ENCODE peak calls at places on chromosomes 4 and X, in ten cellular contexts. Z is tibial artery; Y is stimulated activated CD4-positive, alpha-beta T cell treated with anti-CD3 and anti-CD28 coated beads, Interleukin-1b, Interleukin-23, amount 100 ng/mL, for 24 hours; F is endodermal cell; D is neural crest cell; K is NCI-H1436; P is activated CD4-positive, alpha-beta T cell treated with anti-CD3 and anti-CD28 coated beads, Interleukin-2, amount 50 U/mL, for 48 hours; V is lung microvascular endothelial cell; J is AG04450; M is substantia nigra. A is an unnamed sample.

GRCh38 chrX:44903107-44903506 is 30.1 kb downstream of the KDM6A start:
- DNase-seq in Z (no peak), Y (no peak), F (no peak), D (no peak), K (no peak), P (no peak), V (peak; percentile 18), J (peak; percentile 3), M (no peak), A (no peak)

GRCh38 chr4:30717208-30718020 is 2.8 kb upstream of the PCDH7 start:
- DNase-seq in Z (peak; percentile 27), Y (no peak), F (peak; percentile 87), D (peak; percentile 57), K (no peak), P (no peak), V (peak; percentile 9), J (no peak), M (peak; percentile 10), A (no peak)

GRCh38 chr4:1334579-1334895 is 12.5 kb upstream of the UVSSA start:
- DNase-seq in Z (no peak), Y (no peak), F (no peak), D (no peak), K (no peak), P (no peak), V (no peak), J (no peak), M (no peak), A (no peak)

GRCh38 chr4:56129431-56129861 is 180.7 kb downstream of the CEP135 start:
- DNase-seq in Z (no peak), Y (no peak), F (peak; percentile 87), D (no peak), K (no peak), P (peak; percentile 3), V (peak; percentile 11), J (no peak), M (no peak), A (no peak)

GRCh38 chrX:56978172-56978571 is 17.2 kb downstream of the SPIN3 start:
- DNase-seq in Z (no peak), Y (no peak), F (peak; percentile 78), D (peak; percentile 12), K (no peak), P (peak; percentile 5), V (peak; percentile 60), J (no peak), M (no peak), A (no peak)

GRCh38 chr4:158496030-158496741 is 25.5 kb upstream of the RXFP1 start:
- DNase-seq in Z (peak; percentile 20), Y (peak; percentile 3), F (peak; percentile 91), D (peak; percentile 32), K (no peak), P (peak; percentile 41), V (peak; percentile 51), J (no peak), M (no peak), A (no peak)

GRCh38 chr4:155658665-155659064 is 8.0 kb upstream of the GUCY1A1 start:
- DNase-seq in Z (no peak), Y (no peak), F (no peak), D (no peak), K (no peak), P (no peak), V (no peak), J (no peak), M (no peak), A (no peak)

GRCh38 chrX:115425359-115425758 is 135.6 kb upstream of the PLS3 start:
- DNase-seq in Z (no peak), Y (no peak), F (no peak), D (no peak), K (no peak), P (no peak), V (no peak), J (no peak), M (no peak), A (no peak)

GRCh38 chr4:3867403-3868100 is 101.4 kb downstream of the ADRA2C start:
- DNase-seq in Z (no peak), Y (no peak), F (peak; percentile 13), D (no peak), K (no peak), P (no peak), V (no peak), J (no peak), M (no peak), A (no peak)

GRCh38 chr4:25032126-25032525 is 1.4 kb upstream of the LGI2 start:
- DNase-seq in Z (no peak), Y (no peak), F (no peak), D (no peak), K (no peak), P (no peak), V (no peak), J (no peak), M (no peak), A (no peak)

GRCh38 chr4:183300660-183301059 is 19.4 kb downstream of the CLDN22 start:
- DNase-seq in Z (no peak), Y (no peak), F (no peak), D (no peak), K (no peak), P (no peak), V (peak; percentile 30), J (no peak), M (no peak), A (no peak)

GRCh38 chr4:109912706-109913621 is at the start of gene EGF:
- DNase-seq in Z (no peak), Y (no peak), F (peak; percentile 63), D (no peak), K (no peak), P (no peak), V (no peak), J (no peak), M (no peak), A (no peak)

GRCh38 chrX:49266536-49267445 is 2.3 kb upstream of the FOXP3 start:
- DNase-seq in Z (no peak), Y (no peak), F (no peak), D (no peak), K (no peak), P (no peak), V (no peak), J (no peak), M (no peak), A (no peak)

GRCh38 chr4:173170210-173170778 is 1.7 kb downstream of the GALNT7 start:
- DNase-seq in Z (no peak), Y (no peak), F (no peak), D (no peak), K (no peak), P (no peak), V (no peak), J (no peak), M (no peak), A (no peak)

GRCh38 chrX:119605398-119605738 is 856 bp downstream of the NKRF start:
- DNase-seq in Z (peak; percentile 23), Y (no peak), F (no peak), D (no peak), K (no peak), P (peak; percentile 10), V (peak; percentile 4), J (no peak), M (peak; percentile 23), A (no peak)

GRCh38 chr4:38610844-38611550 is 53.0 kb upstream of the KLF3 start:
- DNase-seq in Z (no peak), Y (no peak), F (no peak), D (no peak), K (no peak), P (no peak), V (peak; percentile 9), J (no peak), M (no peak), A (peak; percentile 55)

GRCh38 chrX:74118503-74118902 is 185.5 kb upstream of the ZCCHC13 start:
- DNase-seq in Z (no peak), Y (no peak), F (no peak), D (no peak), K (no peak), P (no peak), V (no peak), J (no peak), M (no peak), A (no peak)

GRCh38 chr4:51909236-51909703 is 66.3 kb downstream of the DCUN1D4 start:
- DNase-seq in Z (no peak), Y (no peak), F (no peak), D (no peak), K (no peak), P (no peak), V (no peak), J (no peak), M (no peak), A (no peak)

GRCh38 chr4:174244441-174244840 is 39.0 kb downstream of the FBXO8 start:
- DNase-seq in Z (no peak), Y (no peak), F (no peak), D (no peak), K (no peak), P (no peak), V (no peak), J (no peak), M (no peak), A (no peak)

GRCh38 chr4:2799971-2800690 is 7.2 kb downstream of the SH3BP2 start:
- DNase-seq in Z (peak; percentile 24), Y (no peak), F (no peak), D (no peak), K (no peak), P (no peak), V (no peak), J (no peak), M (no peak), A (no peak)

GRCh38 chrX:1401611-1402430 is 9.9 kb upstream of the SLC25A6 start:
- DNase-seq in Z (no peak), Y (no peak), F (no peak), D (no peak), K (no peak), P (no peak), V (no peak), J (no peak), M (no peak), A (no peak)

GRCh38 chr4:21819086-21819485 is 129.5 kb downstream of the KCNIP4 start:
- DNase-seq in Z (no peak), Y (no peak), F (no peak), D (no peak), K (no peak), P (no peak), V (peak; percentile 24), J (no peak), M (no peak), A (no peak)

GRCh38 chr4:20383283-20383682 is 131.6 kb downstream of the SLIT2 start:
- DNase-seq in Z (no peak), Y (no peak), F (no peak), D (no peak), K (no peak), P (no peak), V (no peak), J (no peak), M (no peak), A (no peak)

GRCh38 chr4:76760214-76760613 is 137.7 kb downstream of the SOWAHB start:
- DNase-seq in Z (no peak), Y (no peak), F (no peak), D (no peak), K (no peak), P (no peak), V (no peak), J (no peak), M (no peak), A (no peak)

GRCh38 chrX:29257516-29257915 is 670.3 kb downstream of the IL1RAPL1 start:
- DNase-seq in Z (no peak), Y (no peak), F (no peak), D (no peak), K (no peak), P (no peak), V (no peak), J (peak; percentile 6), M (no peak), A (no peak)

GRCh38 chrX:103687073-103687695 is 685 bp upstream of the MORF4L2 start:
- DNase-seq in Z (peak; percentile 89), Y (peak; percentile 76), F (peak; percentile 89), D (peak; percentile 67), K (peak; percentile 85), P (peak; percentile 83), V (peak; percentile 90), J (peak; percentile 42), M (peak; percentile 38), A (peak; percentile 86)

GRCh38 chr4:29047341-29048041 is 1672.7 kb upstream of the PCDH7 start:
- DNase-seq in Z (no peak), Y (no peak), F (no peak), D (no peak), K (no peak), P (no peak), V (no peak), J (no peak), M (no peak), A (no peak)

GRCh38 chr4:78190078-78190477 is 133.0 kb downstream of the FRAS1 start:
- DNase-seq in Z (no peak), Y (no peak), F (no peak), D (no peak), K (no peak), P (no peak), V (no peak), J (no peak), M (no peak), A (no peak)

A was measured in right atrium auricular region.